ENCODE peak calls at places on chromosomes 11 and 22, in six cellular contexts. W is body of pancreas, N is H9, O is brain microvascular endothelial cell, P is prostate gland, G is upper lobe of right lung. C is an unnamed sample.

GRCh38 chr11:73753938-73754337 is 6.9 kb downstream of the RAB6A start:
- DNase-seq in N (no peak), O (no peak), P (no peak), W (no peak), G (no peak), C (no peak)

GRCh38 chr22:39472570-39473556 is 16.1 kb downstream of the MGAT3 start:
- DNase-seq in O (peak; percentile 62), W (peak; percentile 41), P (no peak), G (peak; percentile 78), N (peak; percentile 57), C (no peak)

GRCh38 chr22:50695421-50696250 is 23.0 kb downstream of the SHANK3 start:
- DNase-seq in G (peak; percentile 58), N (no peak), O (no peak), P (no peak), W (no peak), C (no peak)

GRCh38 chr22:36644333-36644757 is 59.2 kb downstream of the CACNG2 start:
- DNase-seq in W (peak; percentile 78), N (peak; percentile 69), G (no peak), O (peak; percentile 91), P (peak; percentile 15), C (no peak)

GRCh38 chr11:62805991-62806441 is 776 bp upstream of the NXF1 start:
- DNase-seq in O (no peak), G (no peak), N (no peak), P (no peak), W (no peak), C (no peak)

GRCh38 chr11:42315846-42316245 is 856.4 kb upstream of the LRRC4C start:
- DNase-seq in N (no peak), W (no peak), P (no peak), O (peak; percentile 56), G (no peak), C (no peak)

GRCh38 chr11:12377106-12377823 is at the start of gene PARVA:
- DNase-seq in O (peak; percentile 57), P (peak; percentile 44), N (peak; percentile 85), W (peak; percentile 79), G (peak; percentile 85), C (no peak)

GRCh38 chr11:73152086-73152853 is 10.2 kb upstream of the FCHSD2 start:
- DNase-seq in P (no peak), G (no peak), W (no peak), N (no peak), O (no peak), C (no peak)

GRCh38 chr22:43479962-43480361 is 68.1 kb downstream of the MPPED1 start:
- DNase-seq in N (no peak), G (no peak), W (no peak), O (no peak), P (no peak), C (no peak)

GRCh38 chr11:117884994-117885393 is 8.5 kb upstream of the FXYD6 start:
- DNase-seq in O (peak; percentile 43), P (no peak), N (no peak), W (no peak), G (no peak), C (no peak)

GRCh38 chr22:20503816-20504215 is 3.6 kb upstream of the MED15 start:
- DNase-seq in N (no peak), P (no peak), O (no peak), G (no peak), W (no peak), C (no peak)

GRCh38 chr11:120808616-120809050 is 215.3 kb upstream of the TBCEL start:
- DNase-seq in O (no peak), W (no peak), P (no peak), G (no peak), N (no peak), C (no peak)

GRCh38 chr11:9347100-9347499 is 32.7 kb upstream of the TMEM41B start:
- DNase-seq in G (no peak), P (no peak), O (no peak), W (no peak), N (no peak), C (no peak)

GRCh38 chr11:56509439-56509838 is 18.3 kb upstream of the OR5M8 start:
- DNase-seq in P (no peak), G (no peak), N (no peak), O (no peak), W (no peak), C (no peak)

GRCh38 chr22:49136041-49136815 is 691.4 kb downstream of the BRD1 start:
- DNase-seq in N (no peak), W (no peak), P (no peak), O (no peak), G (no peak), C (no peak)

GRCh38 chr11:70538641-70539359 is 140.5 kb downstream of the CTTN start:
- DNase-seq in P (no peak), N (peak; percentile 20), O (no peak), W (no peak), G (peak; percentile 58), C (no peak)

GRCh38 chr11:45722144-45722543 is 56.7 kb upstream of the CHST1 start:
- DNase-seq in W (no peak), G (no peak), O (no peak), P (no peak), N (peak; percentile 92), C (no peak)

GRCh38 chr11:65355013-65355775 is 643 bp downstream of the TIGD3 start:
- DNase-seq in O (no peak), G (peak; percentile 76), P (no peak), W (peak; percentile 33), N (peak; percentile 49), C (peak; percentile 29)

GRCh38 chr22:47062126-47062525 is 299.7 kb downstream of the TBC1D22A start:
- DNase-seq in N (peak; percentile 15), W (peak; percentile 76), G (peak; percentile 29), O (no peak), P (no peak), C (no peak)

GRCh38 chr22:36445158-36445668 is 36.2 kb downstream of the TXN2 start:
- DNase-seq in N (no peak), O (peak; percentile 90), P (no peak), W (peak; percentile 50), G (no peak), C (no peak)

GRCh38 chr11:128513915-128514681 is 73.3 kb downstream of the ETS1 start:
- DNase-seq in P (no peak), G (no peak), O (no peak), W (no peak), N (no peak), C (no peak)

GRCh38 chr11:88281317-88281712 is 56.2 kb downstream of the CTSC start:
- DNase-seq in P (no peak), N (no peak), W (no peak), G (no peak), O (no peak), C (no peak)

GRCh38 chr22:17366329-17366728 is 2.9 kb upstream of the CECR2 start:
- DNase-seq in O (no peak), W (no peak), P (no peak), G (no peak), N (no peak), C (no peak)

GRCh38 chr11:29333993-29334780 is 682.6 kb downstream of the KCNA4 start:
- DNase-seq in N (peak; percentile 25), P (no peak), O (peak; percentile 65), W (no peak), G (no peak), C (no peak)

GRCh38 chr11:7577226-7577882 is 63.6 kb downstream of the PPFIBP2 start:
- DNase-seq in G (no peak), W (no peak), P (no peak), O (no peak), N (no peak), C (peak; percentile 68)

GRCh38 chr11:95322546-95322945 is 91.5 kb upstream of the SESN3 start:
- DNase-seq in N (no peak), G (no peak), P (no peak), O (peak; percentile 61), W (no peak), C (no peak)

GRCh38 chr11:73361953-73362776 is 14.0 kb upstream of the RELT start:
- DNase-seq in N (peak; percentile 97), W (no peak), G (no peak), P (no peak), O (no peak), C (no peak)

GRCh38 chr22:32444068-32444467 is 20.2 kb downstream of the BPIFC start:
- DNase-seq in P (peak; percentile 4), N (peak; percentile 33), G (no peak), O (no peak), W (no peak), C (no peak)

GRCh38 chr22:43008509-43008908 is 6.4 kb downstream of the PACSIN2 start:
- DNase-seq in W (no peak), N (no peak), O (no peak), P (no peak), G (no peak), C (no peak)

GRCh38 chr11:116065986-116066385 is 561.8 kb upstream of the CADM1 start:
- DNase-seq in W (no peak), N (no peak), G (no peak), O (no peak), P (no peak), C (no peak)
- H3K27ac ChIP-seq in W (no peak overlapping the region), N (no peak overlapping the region), G (no peak overlapping the region), O (no peak overlapping the region), P (no peak overlapping the region), C (no peak overlapping the region)

GRCh38 chr11:109421981-109422590 is at the start of gene C11orf87:
- DNase-seq in P (no peak), O (no peak), G (peak; percentile 54), N (peak; percentile 79), W (no peak), C (no peak)
- H3K27ac ChIP-seq in P (no peak within 1 kb of the TSS), O (no peak within 1 kb of the TSS), G (no peak within 1 kb of the TSS), N (no peak within 1 kb of the TSS), W (no peak within 1 kb of the TSS), C (peak within 1 kb of the TSS; percentile 26)

DNA sequence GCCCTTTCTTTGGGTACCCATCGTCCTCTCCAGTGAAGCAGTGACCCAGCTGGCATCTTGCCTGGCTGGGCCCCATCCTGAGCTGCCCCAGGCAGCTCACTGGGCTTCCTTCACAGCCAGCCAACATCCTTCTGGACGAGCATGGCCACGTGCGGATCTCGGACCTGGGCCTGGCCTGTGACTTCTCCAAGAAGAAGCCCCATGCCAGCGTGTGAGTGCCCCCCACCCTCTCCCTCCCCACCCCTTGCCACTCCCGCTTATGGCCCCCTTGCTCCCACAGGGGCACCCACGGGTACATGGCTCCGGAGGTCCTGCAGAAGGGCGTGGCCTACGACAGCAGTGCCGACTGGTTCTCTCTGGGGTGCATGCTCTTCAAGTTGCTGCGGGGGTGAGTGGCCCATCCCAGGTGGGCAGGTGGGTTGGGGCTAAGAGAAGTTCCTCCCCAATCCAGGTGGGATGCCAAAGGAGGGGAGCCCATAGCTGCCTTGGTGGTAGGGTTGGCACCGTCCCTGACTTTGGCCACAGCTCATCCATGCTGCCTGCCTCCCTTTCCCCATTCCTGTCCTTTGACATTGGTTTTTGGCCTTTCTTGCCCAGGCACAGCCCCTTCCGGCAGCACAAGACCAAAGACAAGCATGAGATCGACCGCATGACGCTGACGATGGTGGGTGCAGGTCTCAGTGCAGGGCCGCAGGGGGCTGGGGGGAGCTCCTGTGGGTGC is 6.8 kb upstream of the ANKRD13D start:
- DNase-seq in P (no peak), O (no peak), W (no peak), N (no peak), G (peak; percentile 57), C (no peak)
- H3K27ac ChIP-seq in P (no peak overlapping the region), O (no peak overlapping the region), W (no peak overlapping the region), N (no peak overlapping the region), G (peak overlapping the region; percentile 96), C (no peak overlapping the region)

DNA sequence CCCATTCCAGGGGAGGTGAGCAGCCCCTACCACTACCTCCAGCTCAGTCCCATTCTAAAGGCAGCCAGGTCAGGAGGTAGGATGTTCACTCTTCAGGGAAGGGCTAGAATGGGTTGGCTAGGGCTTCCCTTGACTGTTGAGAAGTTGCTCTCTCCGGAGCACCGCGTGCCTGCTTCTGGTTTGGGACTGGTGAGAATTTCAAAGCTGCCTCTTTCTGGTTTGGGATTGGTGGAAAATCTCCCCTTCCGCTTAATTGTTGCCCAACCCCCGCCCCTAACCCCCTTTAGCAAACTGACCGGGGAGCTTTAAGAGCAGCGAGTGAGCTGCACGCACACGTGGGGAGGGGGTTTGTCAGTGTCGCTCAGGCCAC is 689 bp downstream of the USP2 start:
- DNase-seq in O (no peak), G (no peak), P (no peak), W (no peak), N (no peak), C (no peak)
- H3K27ac ChIP-seq in O (no peak overlapping the region), G (no peak overlapping the region), P (peak overlapping the region; percentile 34), W (peak overlapping the region; percentile 18), N (no peak overlapping the region), C (peak overlapping the region; percentile 83)